ENCODE peak calls at places on chromosome 20, in eight cellular contexts. Y is HepG2, X is stomach, U is A549, G is K562, P is ovary, C is spleen, A is esophagus muscularis mucosa. N is an unnamed sample.

GRCh38 chr20:20393770-20394169 is 25.9 kb downstream of the INSM1 start:
- DNase-seq in Y (no peak), X (no peak), U (no peak), G (no peak), P (no peak), C (no peak), A (no peak), N (no peak)

GRCh38 chr20:23691675-23692074 is 2.8 kb upstream of the CST4 start:
- DNase-seq in Y (no peak), X (no peak), U (no peak), G (no peak), P (no peak), C (no peak), A (no peak), N (no peak)

GRCh38 chr20:13681248-13682125 is 42.8 kb upstream of the TASP1 start:
- DNase-seq in Y (peak), X (no peak), U (peak), G (peak), P (no peak), C (no peak), A (no peak), N (no peak)

GRCh38 chr20:31835977-31836852 is 9.2 kb downstream of the FOXS1 start:
- DNase-seq in Y (peak), X (peak), U (peak), G (peak), P (peak), C (no peak), A (peak), N (peak)

GRCh38 chr20:34390769-34391447 is 27.8 kb downstream of the ITCH start:
- DNase-seq in Y (peak), X (peak), U (peak), G (peak), P (no peak), C (no peak), A (no peak), N (peak)

GRCh38 chr20:33431797-33432381 is 11.7 kb downstream of the SNTA1 start:
- DNase-seq in Y (peak), X (peak), U (no peak), G (no peak), P (peak), C (no peak), A (no peak), N (no peak)

GRCh38 chr20:37880726-37881591 is 22.0 kb upstream of the VSTM2L start:
- DNase-seq in Y (peak), X (peak), U (no peak), G (peak), P (peak), C (peak), A (no peak), N (peak)

GRCh38 chr20:36181934-36182603 is 27.5 kb downstream of the EPB41L1 start:
- DNase-seq in Y (peak), X (no peak), U (no peak), G (peak), P (no peak), C (no peak), A (no peak), N (no peak)

GRCh38 chr20:31968299-31969126 is 562 bp downstream of the XKR7 start:
- DNase-seq in Y (peak), X (peak), U (peak), G (peak), P (peak), C (peak), A (no peak), N (no peak)

GRCh38 chr20:40433341-40433861 is 255.6 kb downstream of the MAFB start:
- DNase-seq in Y (no peak), X (no peak), U (no peak), G (no peak), P (no peak), C (no peak), A (peak), N (no peak)

GRCh38 chr20:58209652-58210397 is 18.6 kb downstream of the ANKRD60 start:
- DNase-seq in Y (peak), X (peak), U (peak), G (peak), P (peak), C (peak), A (peak), N (peak)
- TF ChIP-seq POLR2A in Y (no peak), X (no peak), U (no peak), G (no peak), P (no peak), C (no peak), A (no peak), N (no peak)

DNA sequence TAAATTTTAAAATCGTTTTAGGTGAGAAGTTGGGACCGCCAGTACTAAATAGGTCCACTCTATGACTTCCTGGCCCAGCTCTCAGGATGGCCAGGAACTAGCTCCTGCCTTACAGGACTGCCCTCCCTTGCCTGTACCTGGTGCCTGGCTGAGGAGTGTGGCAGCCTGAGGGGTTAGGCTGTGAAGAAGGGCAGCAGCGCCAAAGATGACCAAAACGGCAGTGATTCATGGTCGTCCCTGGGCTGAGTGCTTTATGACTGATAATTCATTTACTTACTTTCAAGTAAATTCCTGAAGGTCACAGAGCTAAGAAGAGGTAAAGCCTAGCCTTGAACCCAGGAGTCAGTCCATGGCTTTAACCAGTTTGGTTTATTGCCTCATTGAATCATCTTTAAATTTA is 22.1 kb downstream of the STK35 start:
- DNase-seq in Y (no peak), X (no peak), U (no peak), G (no peak), P (no peak), C (no peak), A (no peak), N (no peak)
- H3K27ac ChIP-seq in Y (no peak), X (no peak), U (no peak), G (no peak), P (no peak), C (peak), A (peak), N (no peak)

GRCh38 chr20:48788486-48789072 is 39.2 kb downstream of the PREX1 start:
- DNase-seq in Y (no peak), X (no peak), U (no peak), G (no peak), P (no peak), C (peak), A (no peak), N (no peak)

GRCh38 chr20:48789185-48789668 is 38.6 kb downstream of the PREX1 start:
- DNase-seq in Y (no peak), X (no peak), U (no peak), G (no peak), P (no peak), C (peak), A (no peak), N (no peak)

GRCh38 chr20:48791666-48792071 is 36.1 kb downstream of the PREX1 start:
- DNase-seq in Y (no peak), X (no peak), U (no peak), G (no peak), P (no peak), C (peak), A (no peak), N (no peak)

GRCh38 chr20:48789781-48790544 is 37.8 kb downstream of the PREX1 start:
- DNase-seq in Y (no peak), X (no peak), U (no peak), G (no peak), P (no peak), C (no peak), A (no peak), N (no peak)

GRCh38 chr20:48791014-48791413 is 36.8 kb downstream of the PREX1 start:
- DNase-seq in Y (no peak), X (no peak), U (no peak), G (no peak), P (no peak), C (peak), A (no peak), N (no peak)
- TF ChIP-seq CTCF in Y (no peak), X (no peak), U (no peak), G (no peak), P (no peak), C (no peak), A (no peak), N (no peak)

GRCh38 chr20:10710995-10711775 is 37.4 kb upstream of the JAG1 start:
- DNase-seq in Y (peak), X (peak), U (peak), G (no peak), P (no peak), C (no peak), A (no peak), N (no peak)
- TF ChIP-seq POLR2A in Y (peak), X (no peak), U (no peak), G (no peak), P (no peak), C (no peak), A (no peak), N (no peak)